ENCODE peak calls at places on chromosomes 16 and 17, in seven cellular contexts. W is breast epithelium, J is transverse colon, P is GM12892, H is esophagus muscularis mucosa, E is endothelial cell of umbilical vein, O is sigmoid colon. M is an unnamed sample.

GRCh38 chr16:278863-279366 is 1.5 kb upstream of the ARHGDIG start:
- DNase-seq in W (no peak), J (no peak), P (peak; percentile 54), H (no peak), E (peak; percentile 39), O (no peak), M (peak; percentile 73)

GRCh38 chr16:57689772-57690558 is 4.6 kb upstream of the DRC7 start:
- DNase-seq in W (peak; percentile 40), J (no peak), P (peak; percentile 55), H (no peak), E (peak; percentile 14), O (peak; percentile 42), M (peak; percentile 70)

GRCh38 chr16:57666353-57667068 is 1.6 kb upstream of the ADGRG3 start:
- DNase-seq in W (no peak), J (no peak), P (no peak), H (no peak), E (no peak), O (no peak), M (no peak)

GRCh38 chr17:194844-195602 is 13.6 kb upstream of the DOC2B start:
- DNase-seq in W (no peak), J (no peak), P (no peak), H (no peak), E (no peak), O (no peak), M (no peak)

GRCh38 chr16:4935231-4935855 is 1.6 kb downstream of the PPL start:
- DNase-seq in W (peak; percentile 88), J (peak; percentile 65), P (no peak), H (peak; percentile 96), E (no peak), O (peak; percentile 96), M (no peak)

GRCh38 chr17:50721194-50722010 is 2.0 kb downstream of the LUC7L3 start:
- DNase-seq in W (no peak), J (no peak), P (no peak), H (no peak), E (peak; percentile 31), O (no peak), M (no peak)

GRCh38 chr17:52170963-52171572 is 12.6 kb upstream of the CA10 start:
- DNase-seq in W (no peak), J (no peak), P (no peak), H (no peak), E (no peak), O (no peak), M (no peak)

GRCh38 chr16:68644715-68645493 is at the start of gene CDH3:
- DNase-seq in W (peak; percentile 61), J (peak; percentile 65), P (no peak), H (no peak), E (no peak), O (no peak), M (peak; percentile 28)

GRCh38 chr16:85625053-85625452 is 11.9 kb downstream of the GSE1 start:
- DNase-seq in W (no peak), J (no peak), P (no peak), H (no peak), E (no peak), O (no peak), M (no peak)

GRCh38 chr16:30958164-30959083 is 870 bp downstream of the SETD1A start:
- DNase-seq in W (no peak), J (peak; percentile 52), P (peak; percentile 82), H (no peak), E (peak; percentile 34), O (no peak), M (peak; percentile 82)

GRCh38 chr16:27314986-27315332 is 1.2 kb downstream of the IL4R start:
- DNase-seq in W (no peak), J (no peak), P (no peak), H (no peak), E (no peak), O (no peak), M (no peak)
- TF ChIP-seq POLR2AphosphoS5 in W (no peak), J (no peak), P (no peak), H (no peak), E (no peak), O (no peak), M (no peak)

GRCh38 chr16:27446721-27447120 is 44.7 kb downstream of the IL21R start:
- DNase-seq in W (no peak), J (peak; percentile 47), P (peak; percentile 34), H (no peak), E (no peak), O (no peak), M (no peak)

GRCh38 chr16:27448531-27449433 is 46.8 kb downstream of the IL21R start:
- DNase-seq in W (no peak), J (no peak), P (no peak), H (no peak), E (no peak), O (no peak), M (no peak)

GRCh38 chr16:27444470-27444869 is 42.5 kb downstream of the IL21R start:
- DNase-seq in W (no peak), J (no peak), P (no peak), H (no peak), E (no peak), O (peak; percentile 46), M (no peak)

GRCh38 chr16:27444015-27444414 is 42.0 kb downstream of the IL21R start:
- DNase-seq in W (no peak), J (no peak), P (no peak), H (no peak), E (no peak), O (no peak), M (no peak)

DNA sequence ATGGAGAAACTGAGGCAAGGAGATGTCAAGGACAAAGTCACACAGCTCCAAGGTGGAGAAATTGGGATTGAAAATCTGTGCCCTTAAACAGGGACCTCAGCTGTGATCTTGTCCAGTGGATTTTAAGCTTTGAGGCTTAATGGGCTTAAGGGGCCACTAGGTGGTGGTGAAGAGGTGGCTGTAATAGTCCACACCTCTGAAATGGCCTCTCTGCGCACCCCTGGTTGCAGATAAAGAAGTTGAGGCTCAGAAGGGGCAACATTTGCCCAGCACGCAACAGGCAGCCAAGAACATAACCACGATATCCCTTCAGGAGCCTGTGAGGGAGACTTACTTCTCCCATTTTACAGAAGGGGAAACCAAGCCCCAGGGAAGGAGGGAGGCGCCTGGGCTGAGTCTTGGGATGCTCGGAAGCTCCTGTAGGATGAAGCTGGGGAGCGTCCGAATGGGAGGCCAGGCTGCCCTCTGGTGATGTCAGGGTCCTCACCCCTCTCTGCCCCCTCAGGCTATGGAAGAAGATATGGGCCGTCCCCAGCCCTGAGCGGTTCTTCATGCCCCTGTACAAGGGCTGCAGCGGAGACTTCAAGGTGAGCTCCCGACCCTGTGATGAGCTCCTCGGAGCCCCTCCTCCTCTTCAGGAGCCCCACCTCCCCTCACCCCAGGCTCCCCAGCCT is 43.7 kb downstream of the IL21R start:
- DNase-seq in W (no peak), J (no peak), P (no peak), H (no peak), E (no peak), O (peak; percentile 40), M (no peak)
- TF ChIP-seq POLR2A in W (no peak), J (no peak), P (no peak), H (no peak), E (no peak), O (no peak), M (no peak)

GRCh38 chr17:65539867-65540266 is 21.6 kb downstream of the AXIN2 start:
- DNase-seq in W (no peak), J (no peak), P (no peak), H (no peak), E (no peak), O (no peak), M (no peak)

GRCh38 chr17:65538679-65539529 is 22.5 kb downstream of the AXIN2 start:
- DNase-seq in W (no peak), J (no peak), P (no peak), H (no peak), E (no peak), O (no peak), M (no peak)

GRCh38 chr17:65537343-65537844 is 24.1 kb downstream of the AXIN2 start:
- DNase-seq in W (no peak), J (no peak), P (no peak), H (no peak), E (no peak), O (peak; percentile 55), M (no peak)

GRCh38 chr17:65536573-65537342 is 24.7 kb downstream of the AXIN2 start:
- DNase-seq in W (no peak), J (no peak), P (no peak), H (no peak), E (no peak), O (peak; percentile 41), M (no peak)

GRCh38 chr17:65537845-65538678 is 23.4 kb downstream of the AXIN2 start:
- DNase-seq in W (no peak), J (no peak), P (no peak), H (no peak), E (no peak), O (no peak), M (no peak)
- TF ChIP-seq POLR2AphosphoS5 in W (no peak), J (no peak), P (no peak), H (no peak), E (no peak), O (no peak), M (no peak)

GRCh38 chr16:19389246-19389645 is 28.4 kb upstream of the TMC5 start:
- DNase-seq in W (peak; percentile 70), J (peak; percentile 84), P (no peak), H (no peak), E (peak; percentile 19), O (no peak), M (peak; percentile 26)

GRCh38 chr16:19392352-19392751 is 25.3 kb upstream of the TMC5 start:
- DNase-seq in W (no peak), J (no peak), P (no peak), H (no peak), E (no peak), O (no peak), M (no peak)

GRCh38 chr16:19396555-19397011 is 21.1 kb upstream of the TMC5 start:
- DNase-seq in W (peak; percentile 68), J (peak; percentile 84), P (no peak), H (no peak), E (no peak), O (no peak), M (no peak)

GRCh38 chr16:19393226-19394074 is 24.2 kb upstream of the TMC5 start:
- DNase-seq in W (no peak), J (peak; percentile 65), P (no peak), H (no peak), E (peak; percentile 3), O (no peak), M (no peak)
- TF ChIP-seq POLR2A in W (no peak), J (peak; percentile 96), P (no peak), H (no peak), E (no peak), O (peak; percentile 71), M (no peak)

GRCh38 chr16:15507299-15507958 is 73.0 kb downstream of the BMERB1 start:
- DNase-seq in W (no peak), J (no peak), P (no peak), H (no peak), E (peak; percentile 31), O (no peak), M (no peak)
- TF ChIP-seq POLR2AphosphoS5 in W (no peak), J (no peak), P (no peak), H (peak; percentile 80), E (no peak), O (no peak), M (no peak)

GRCh38 chr17:40447148-40447644 is 3.9 kb downstream of the IGFBP4 start:
- DNase-seq in W (no peak), J (no peak), P (no peak), H (no peak), E (no peak), O (peak; percentile 74), M (no peak)
- TF ChIP-seq POLR2A in W (no peak), J (no peak), P (no peak), H (no peak), E (no peak), O (peak; percentile 9), M (no peak)

M was measured in GM12891.